ENCODE peak calls at places on chromosomes 3 and 15, in nine cellular contexts. One of them, this sample, is unnamed.

GRCh38 chr3:178875157-178875556 is 196.5 kb downstream of the ZMAT3 start:
- DNase-seq in HFFc6: no peak
- DNase-seq in EL: no peak
- DNase-seq in caudate nucleus: no peak
- DNase-seq in iris pigment epithelial cell: no peak
- DNase-seq in stimulated activated CD4-positive, alpha-beta T cell treated with anti-CD3 and anti-CD28 coated beads, Interleukin-4, amount 100 ng/mL, for 24 hours: no peak
- DNase-seq in choroid plexus epithelial cell: no peak
- DNase-seq in psoas muscle: no peak
- DNase-seq in brain microvascular endothelial cell: no peak
- DNase-seq in this sample: no peak

GRCh38 chr3:9649791-9650521 is 651 bp downstream of the MTMR14 start:
- DNase-seq in stimulated activated CD4-positive, alpha-beta T cell treated with anti-CD3 and anti-CD28 coated beads, Interleukin-4, amount 100 ng/mL, for 24 hours: no peak
- DNase-seq in caudate nucleus: no peak
- DNase-seq in brain microvascular endothelial cell: no peak
- DNase-seq in EL: no peak
- DNase-seq in psoas muscle: no peak
- DNase-seq in iris pigment epithelial cell: no peak
- DNase-seq in HFFc6: no peak
- DNase-seq in choroid plexus epithelial cell: no peak
- DNase-seq in this sample: no peak

GRCh38 chr3:6962796-6963195 is 101.9 kb downstream of the GRM7 start:
- DNase-seq in choroid plexus epithelial cell: no peak
- DNase-seq in stimulated activated CD4-positive, alpha-beta T cell treated with anti-CD3 and anti-CD28 coated beads, Interleukin-4, amount 100 ng/mL, for 24 hours: no peak
- DNase-seq in iris pigment epithelial cell: no peak
- DNase-seq in psoas muscle: no peak
- DNase-seq in HFFc6: no peak
- DNase-seq in brain microvascular endothelial cell: no peak
- DNase-seq in caudate nucleus: no peak
- DNase-seq in EL: no peak
- DNase-seq in this sample: no peak

GRCh38 chr15:38886315-38887163 is 321.9 kb upstream of the RASGRP1 start:
- DNase-seq in caudate nucleus: no peak
- DNase-seq in choroid plexus epithelial cell: peak; percentile 90
- DNase-seq in psoas muscle: no peak
- DNase-seq in EL: peak; percentile 78
- DNase-seq in stimulated activated CD4-positive, alpha-beta T cell treated with anti-CD3 and anti-CD28 coated beads, Interleukin-4, amount 100 ng/mL, for 24 hours: no peak
- DNase-seq in iris pigment epithelial cell: peak; percentile 93
- DNase-seq in brain microvascular endothelial cell: peak; percentile 71
- DNase-seq in HFFc6: peak; percentile 81
- DNase-seq in this sample: peak; percentile 86

GRCh38 chr3:134291300-134292254 is 40.9 kb upstream of the RYK start:
- DNase-seq in brain microvascular endothelial cell: peak; percentile 43
- DNase-seq in caudate nucleus: no peak
- DNase-seq in psoas muscle: peak; percentile 90
- DNase-seq in EL: peak; percentile 46
- DNase-seq in HFFc6: peak; percentile 65
- DNase-seq in choroid plexus epithelial cell: peak; percentile 96
- DNase-seq in stimulated activated CD4-positive, alpha-beta T cell treated with anti-CD3 and anti-CD28 coated beads, Interleukin-4, amount 100 ng/mL, for 24 hours: no peak
- DNase-seq in iris pigment epithelial cell: peak; percentile 95
- DNase-seq in this sample: peak; percentile 58

GRCh38 chr15:67174864-67175573 is 79.4 kb downstream of the AAGAB start:
- DNase-seq in iris pigment epithelial cell: peak; percentile 74
- DNase-seq in brain microvascular endothelial cell: no peak
- DNase-seq in caudate nucleus: peak; percentile 51
- DNase-seq in HFFc6: no peak
- DNase-seq in stimulated activated CD4-positive, alpha-beta T cell treated with anti-CD3 and anti-CD28 coated beads, Interleukin-4, amount 100 ng/mL, for 24 hours: peak; percentile 45
- DNase-seq in EL: peak; percentile 48
- DNase-seq in choroid plexus epithelial cell: no peak
- DNase-seq in psoas muscle: no peak
- DNase-seq in this sample: peak; percentile 99

GRCh38 chr3:139978966-139979365 is 44.0 kb downstream of the CLSTN2 start:
- DNase-seq in brain microvascular endothelial cell: no peak
- DNase-seq in caudate nucleus: no peak
- DNase-seq in EL: no peak
- DNase-seq in iris pigment epithelial cell: no peak
- DNase-seq in stimulated activated CD4-positive, alpha-beta T cell treated with anti-CD3 and anti-CD28 coated beads, Interleukin-4, amount 100 ng/mL, for 24 hours: no peak
- DNase-seq in psoas muscle: no peak
- DNase-seq in choroid plexus epithelial cell: no peak
- DNase-seq in HFFc6: no peak
- DNase-seq in this sample: no peak

GRCh38 chr3:31456373-31456772 is 76.4 kb upstream of the STT3B start:
- DNase-seq in stimulated activated CD4-positive, alpha-beta T cell treated with anti-CD3 and anti-CD28 coated beads, Interleukin-4, amount 100 ng/mL, for 24 hours: no peak
- DNase-seq in caudate nucleus: no peak
- DNase-seq in psoas muscle: no peak
- DNase-seq in HFFc6: no peak
- DNase-seq in iris pigment epithelial cell: no peak
- DNase-seq in choroid plexus epithelial cell: no peak
- DNase-seq in EL: no peak
- DNase-seq in brain microvascular endothelial cell: no peak
- DNase-seq in this sample: no peak

GRCh38 chr15:38058596-38059075 is 124.2 kb downstream of the TMCO5A start:
- DNase-seq in HFFc6: no peak
- DNase-seq in choroid plexus epithelial cell: peak; percentile 72
- DNase-seq in caudate nucleus: no peak
- DNase-seq in iris pigment epithelial cell: peak; percentile 59
- DNase-seq in brain microvascular endothelial cell: no peak
- DNase-seq in stimulated activated CD4-positive, alpha-beta T cell treated with anti-CD3 and anti-CD28 coated beads, Interleukin-4, amount 100 ng/mL, for 24 hours: no peak
- DNase-seq in EL: peak; percentile 44
- DNase-seq in psoas muscle: no peak
- DNase-seq in this sample: no peak

GRCh38 chr3:42556089-42556632 is 25.6 kb downstream of the SEC22C start:
- DNase-seq in iris pigment epithelial cell: peak; percentile 16
- DNase-seq in psoas muscle: no peak
- DNase-seq in brain microvascular endothelial cell: no peak
- DNase-seq in choroid plexus epithelial cell: no peak
- DNase-seq in EL: no peak
- DNase-seq in stimulated activated CD4-positive, alpha-beta T cell treated with anti-CD3 and anti-CD28 coated beads, Interleukin-4, amount 100 ng/mL, for 24 hours: peak; percentile 19
- DNase-seq in caudate nucleus: no peak
- DNase-seq in HFFc6: no peak
- DNase-seq in this sample: peak; percentile 30

GRCh38 chr15:45197512-45197911 is 9.7 kb upstream of the SHF start:
- DNase-seq in EL: no peak
- DNase-seq in choroid plexus epithelial cell: no peak
- DNase-seq in caudate nucleus: no peak
- DNase-seq in iris pigment epithelial cell: no peak
- DNase-seq in brain microvascular endothelial cell: no peak
- DNase-seq in stimulated activated CD4-positive, alpha-beta T cell treated with anti-CD3 and anti-CD28 coated beads, Interleukin-4, amount 100 ng/mL, for 24 hours: no peak
- DNase-seq in psoas muscle: no peak
- DNase-seq in HFFc6: no peak
- DNase-seq in this sample: peak; percentile 74

GRCh38 chr3:171383206-171384018 is 76.8 kb downstream of the TNIK start:
- DNase-seq in stimulated activated CD4-positive, alpha-beta T cell treated with anti-CD3 and anti-CD28 coated beads, Interleukin-4, amount 100 ng/mL, for 24 hours: no peak
- DNase-seq in choroid plexus epithelial cell: peak; percentile 60
- DNase-seq in brain microvascular endothelial cell: peak; percentile 40
- DNase-seq in HFFc6: peak; percentile 35
- DNase-seq in EL: peak; percentile 50
- DNase-seq in psoas muscle: no peak
- DNase-seq in iris pigment epithelial cell: peak; percentile 78
- DNase-seq in caudate nucleus: peak; percentile 23
- DNase-seq in this sample: no peak